ENCODE peak calls at places on chromosomes 6 and 20, in five cellular contexts. Q is heart left ventricle, E is adrenal gland, K is dorsolateral prefrontal cortex, B is foreskin fibroblast. W is an unnamed sample.

GRCh38 chr6:168100803-168101095 is 21.7 kb upstream of the FRMD1 start:
- DNase-seq in Q (peak; percentile 22), E (no peak), K (no peak), B (no peak), W (no peak)

GRCh38 chr6:14290448-14291388 is 173.1 kb downstream of the CD83 start:
- DNase-seq in Q (no peak), E (no peak), K (no peak), B (peak; percentile 20), W (no peak)

GRCh38 chr6:121879149-121879548 is 443.7 kb downstream of the GJA1 start:
- DNase-seq in Q (no peak), E (no peak), K (no peak), B (peak; percentile 89), W (no peak)

GRCh38 chr20:62366370-62367135 is 559 bp downstream of the LAMA5 start:
- DNase-seq in Q (peak; percentile 75), E (no peak), K (no peak), B (no peak), W (no peak)

GRCh38 chr6:52255434-52255833 is 11.1 kb upstream of the IL17F start:
- DNase-seq in Q (no peak), E (no peak), K (no peak), B (no peak), W (no peak)

GRCh38 chr20:46646659-46647380 is 4.4 kb downstream of the SLC13A3 start:
- DNase-seq in Q (no peak), E (no peak), K (no peak), B (peak; percentile 36), W (no peak)

GRCh38 chr20:17676942-17677341 is 5.1 kb downstream of the RRBP1 start:
- DNase-seq in Q (no peak), E (peak; percentile 49), K (no peak), B (peak; percentile 63), W (no peak)

GRCh38 chr6:154267508-154268106 is 89.0 kb downstream of the IPCEF1 start:
- DNase-seq in Q (no peak), E (no peak), K (no peak), B (no peak), W (no peak)

GRCh38 chr6:74731921-74732320 is 473.9 kb downstream of the COL12A1 start:
- DNase-seq in Q (no peak), E (no peak), K (no peak), B (peak; percentile 55), W (peak; percentile 88)

GRCh38 chr6:20692023-20692422 is 157.8 kb downstream of the CDKAL1 start:
- DNase-seq in Q (no peak), E (no peak), K (no peak), B (no peak), W (no peak)

GRCh38 chr6:43144879-43145278 is 26.2 kb upstream of the SRF start:
- DNase-seq in Q (no peak), E (no peak), K (no peak), B (no peak), W (no peak)

GRCh38 chr6:9116026-9116425 is 680.7 kb upstream of the SLC35B3 start:
- DNase-seq in Q (no peak), E (no peak), K (no peak), B (peak; percentile 96), W (peak; percentile 56)

GRCh38 chr20:59664389-59665055 is 60.2 kb downstream of the PHACTR3 start:
- DNase-seq in Q (no peak), E (peak; percentile 12), K (no peak), B (no peak), W (no peak)

GRCh38 chr20:43188234-43188653 is 1.5 kb downstream of the PTPRT start:
- DNase-seq in Q (no peak), E (no peak), K (no peak), B (peak; percentile 2), W (no peak)

GRCh38 chr6:127520061-127520460 is 926 bp upstream of the MTCL3 start:
- DNase-seq in Q (no peak), E (peak; percentile 7), K (no peak), B (peak; percentile 48), W (no peak)

GRCh38 chr20:50245561-50246366 is 55.1 kb downstream of the CEBPB start:
- DNase-seq in Q (no peak), E (peak; percentile 34), K (no peak), B (peak; percentile 87), W (no peak)

GRCh38 chr6:29995346-29995777 is 53.0 kb downstream of the HLA-A start:
- DNase-seq in Q (no peak), E (no peak), K (no peak), B (peak; percentile 75), W (no peak)

GRCh38 chr6:30612687-30613248 is 4.3 kb downstream of the PPP1R10 start:
- DNase-seq in Q (no peak), E (no peak), K (no peak), B (peak; percentile 65), W (peak; percentile 84)

GRCh38 chr6:154289818-154290508 is 66.6 kb downstream of the IPCEF1 start:
- DNase-seq in Q (no peak), E (no peak), K (no peak), B (no peak), W (no peak)

GRCh38 chr20:37284691-37285124 is 4.7 kb upstream of the MANBAL start:
- DNase-seq in Q (no peak), E (no peak), K (no peak), B (no peak), W (no peak)

GRCh38 chr6:50147371-50147770 is 97.6 kb upstream of the DEFB112 start:
- DNase-seq in Q (no peak), E (no peak), K (no peak), B (peak; percentile 2), W (peak; percentile 26)

GRCh38 chr20:36624068-36624813 is 18.7 kb downstream of the RAB5IF start:
- DNase-seq in Q (no peak), E (no peak), K (no peak), B (no peak), W (no peak)

GRCh38 chr6:133101790-133102189 is 139.4 kb upstream of the EYA4 start:
- DNase-seq in Q (no peak), E (no peak), K (no peak), B (peak; percentile 21), W (no peak)

GRCh38 chr20:45833030-45833882 is at the start of gene SNX21:
- DNase-seq in Q (peak; percentile 93), E (peak; percentile 94), K (peak; percentile 53), B (peak; percentile 96), W (peak; percentile 38)

GRCh38 chr6:40915165-40915564 is 123.9 kb downstream of the UNC5CL start:
- DNase-seq in Q (no peak), E (no peak), K (no peak), B (no peak), W (no peak)

GRCh38 chr20:60327971-60328660 is 369.9 kb downstream of the CDH26 start:
- DNase-seq in Q (no peak), E (no peak), K (no peak), B (no peak), W (no peak)

GRCh38 chr6:121376411-121376810 is 42.1 kb upstream of the TBC1D32 start:
- DNase-seq in Q (no peak), E (no peak), K (no peak), B (no peak), W (no peak)

GRCh38 chr20:38450412-38450975 is 15.4 kb upstream of the SNHG17 start:
- DNase-seq in Q (no peak), E (no peak), K (no peak), B (peak; percentile 38), W (no peak)

GRCh38 chr20:59144179-59144830 is 19.3 kb upstream of the ZNF831 start:
- DNase-seq in Q (no peak), E (no peak), K (no peak), B (no peak), W (no peak)

GRCh38 chr6:4583026-4583425 is 193.2 kb upstream of the CDYL start:
- DNase-seq in Q (no peak), E (no peak), K (no peak), B (peak; percentile 7), W (no peak)

GRCh38 chr6:119526609-119527605 is 177.3 kb upstream of the MAN1A1 start:
- DNase-seq in Q (no peak), E (no peak), K (no peak), B (no peak), W (no peak)

GRCh38 chr6:37303891-37304503 is 46.1 kb upstream of the TMEM217 start:
- DNase-seq in Q (no peak), E (peak; percentile 33), K (peak; percentile 66), B (peak; percentile 74), W (no peak)

GRCh38 chr6:15663057-15663638 is 320 bp upstream of the DTNBP1 start:
- DNase-seq in Q (no peak), E (peak; percentile 77), K (no peak), B (peak; percentile 88), W (peak; percentile 9)

GRCh38 chr20:21048841-21049273 is 57.3 kb downstream of the LINC00237 start:
- DNase-seq in Q (no peak), E (peak; percentile 47), K (no peak), B (no peak), W (no peak)

GRCh38 chr6:82118150-82118562 is 129.4 kb downstream of the IBTK start:
- DNase-seq in Q (no peak), E (no peak), K (no peak), B (no peak), W (no peak)

GRCh38 chr6:16690244-16691142 is 70.8 kb downstream of the ATXN1 start:
- DNase-seq in Q (no peak), E (no peak), K (no peak), B (peak; percentile 67), W (peak; percentile 78)

GRCh38 chr20:48748556-48748955 is 79.2 kb downstream of the PREX1 start:
- DNase-seq in Q (no peak), E (no peak), K (no peak), B (no peak), W (no peak)

GRCh38 chr20:4569092-4569491 is 152.6 kb upstream of the PRND start:
- DNase-seq in Q (no peak), E (no peak), K (no peak), B (no peak), W (no peak)
- TF ChIP-seq CTCF in Q (no peak), E (no peak), K (no peak), B (no peak), W (peak; percentile 25)

DNA sequence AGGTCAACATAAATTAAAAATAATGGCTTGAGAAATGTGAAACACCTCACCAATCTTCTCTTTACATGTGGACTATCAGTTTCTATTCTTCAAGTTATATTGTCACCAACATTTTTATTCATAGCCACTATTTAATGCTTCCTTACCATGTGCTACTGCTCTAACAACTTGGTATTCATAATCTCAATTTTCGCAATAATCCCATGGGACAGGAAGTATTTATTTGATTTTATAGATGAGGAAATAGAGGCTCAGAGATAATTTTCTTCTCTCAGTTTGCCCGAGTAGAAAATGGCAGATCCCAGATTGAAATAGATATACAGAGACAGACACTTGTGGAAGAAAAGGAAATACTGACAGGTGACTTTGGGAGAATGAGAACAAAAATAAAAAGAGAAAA is 66.6 kb downstream of the FAM83B start:
- DNase-seq in Q (no peak), E (no peak), K (no peak), B (peak; percentile 3), W (no peak)
- H3K4me3 ChIP-seq in Q (no peak overlapping the region), E (no peak overlapping the region), K (no peak overlapping the region), B (no peak overlapping the region), W (no peak overlapping the region)

GRCh38 chr6:147222160-147222838 is 18.1 kb downstream of the STXBP5 start:
- DNase-seq in Q (no peak), E (no peak), K (no peak), B (peak; percentile 65), W (peak; percentile 13)
- TF ChIP-seq CTCF in Q (no peak), E (peak; percentile 50), K (no peak), B (peak; percentile 41), W (peak; percentile 59)

GRCh38 chr6:163405412-163406309 is 8.9 kb upstream of the QKI start:
- DNase-seq in Q (peak; percentile 82), E (peak; percentile 85), K (peak; percentile 70), B (peak; percentile 58), W (no peak)
- H3K4me3 ChIP-seq in Q (peak overlapping the region; percentile 38), E (no peak overlapping the region), K (peak overlapping the region; percentile 34), B (peak overlapping the region; percentile 57), W (peak overlapping the region; percentile 35)

GRCh38 chr6:110703906-110704594 is 111.2 kb downstream of the CDK19 start:
- DNase-seq in Q (no peak), E (no peak), K (no peak), B (peak; percentile 84), W (no peak)
- TF ChIP-seq CTCF in Q (no peak), E (no peak), K (no peak), B (no peak), W (no peak)

W was measured in retinal pigment epithelial cell.